ENCODE peak calls at places on chromosomes 16 and 17, in four cellular contexts. One of them, this sample, is unnamed.

GRCh38 chr17:81329279-81329926 is 34.3 kb upstream of the SLC38A10 start:
- DNase-seq in astrocyte of the spinal cord: peak; percentile 87
- DNase-seq in tibial nerve: peak; percentile 57
- DNase-seq in IMR-90: peak; percentile 92
- DNase-seq in this sample: peak; percentile 80

GRCh38 chr17:50146927-50147640 is 3.4 kb downstream of the PPP1R9B start:
- DNase-seq in astrocyte of the spinal cord: no peak
- DNase-seq in IMR-90: no peak
- DNase-seq in tibial nerve: no peak
- DNase-seq in this sample: no peak

GRCh38 chr17:75087558-75088453 is at the start of gene SLC16A5:
- DNase-seq in astrocyte of the spinal cord: peak; percentile 70
- DNase-seq in tibial nerve: peak; percentile 62
- DNase-seq in IMR-90: peak; percentile 55
- DNase-seq in this sample: peak; percentile 68

GRCh38 chr17:17778308-17779014 is 58.3 kb downstream of the SREBF1 start:
- DNase-seq in astrocyte of the spinal cord: peak; percentile 55
- DNase-seq in IMR-90: peak; percentile 81
- DNase-seq in tibial nerve: peak; percentile 39
- DNase-seq in this sample: peak; percentile 67

GRCh38 chr16:22369221-22369811 is 5.1 kb downstream of the CDR2 start:
- DNase-seq in IMR-90: peak; percentile 79
- DNase-seq in astrocyte of the spinal cord: peak; percentile 35
- DNase-seq in tibial nerve: no peak
- DNase-seq in this sample: no peak

GRCh38 chr17:46968224-46968834 is 10.7 kb downstream of the RPRML start:
- DNase-seq in IMR-90: peak; percentile 33
- DNase-seq in astrocyte of the spinal cord: no peak
- DNase-seq in tibial nerve: no peak
- DNase-seq in this sample: no peak

GRCh38 chr17:37570527-37571093 is 38.6 kb downstream of the SYNRG start:
- DNase-seq in tibial nerve: no peak
- DNase-seq in astrocyte of the spinal cord: peak; percentile 64
- DNase-seq in IMR-90: peak; percentile 69
- DNase-seq in this sample: peak; percentile 21

GRCh38 chr16:65373095-65373494 is 251.2 kb upstream of the CDH11 start:
- DNase-seq in tibial nerve: no peak
- DNase-seq in astrocyte of the spinal cord: no peak
- DNase-seq in IMR-90: no peak
- DNase-seq in this sample: no peak

GRCh38 chr16:9049241-9049640 is 42.2 kb upstream of the HAPSTR1 start:
- DNase-seq in IMR-90: peak; percentile 97
- DNase-seq in astrocyte of the spinal cord: peak; percentile 78
- DNase-seq in tibial nerve: no peak
- DNase-seq in this sample: no peak

GRCh38 chr17:61456688-61457225 is 4.5 kb downstream of the TBX4 start:
- DNase-seq in astrocyte of the spinal cord: no peak
- DNase-seq in IMR-90: no peak
- DNase-seq in tibial nerve: no peak
- DNase-seq in this sample: no peak

GRCh38 chr16:87806608-87807546 is 41.1 kb upstream of the KLHDC4 start:
- DNase-seq in IMR-90: peak; percentile 92
- DNase-seq in tibial nerve: no peak
- DNase-seq in astrocyte of the spinal cord: peak; percentile 87
- DNase-seq in this sample: peak; percentile 22

GRCh38 chr17:66165537-66166123 is 26.3 kb downstream of the CEP112 start:
- DNase-seq in tibial nerve: no peak
- DNase-seq in IMR-90: peak; percentile 75
- DNase-seq in astrocyte of the spinal cord: peak; percentile 67
- DNase-seq in this sample: peak; percentile 33

GRCh38 chr17:20995164-20995872 is 47.5 kb downstream of the USP22 start:
- DNase-seq in tibial nerve: no peak
- DNase-seq in astrocyte of the spinal cord: no peak
- DNase-seq in IMR-90: no peak
- DNase-seq in this sample: no peak

GRCh38 chr17:51118330-51119195 is 2.1 kb downstream of the SPAG9 start:
- DNase-seq in tibial nerve: peak; percentile 30
- DNase-seq in IMR-90: no peak
- DNase-seq in astrocyte of the spinal cord: no peak
- DNase-seq in this sample: no peak

GRCh38 chr17:9839433-9839832 is 13.7 kb downstream of the GLP2R start:
- DNase-seq in tibial nerve: no peak
- DNase-seq in astrocyte of the spinal cord: no peak
- DNase-seq in IMR-90: peak; percentile 26
- DNase-seq in this sample: no peak

GRCh38 chr16:17467923-17468540 is 2.7 kb downstream of the XYLT1 start:
- DNase-seq in astrocyte of the spinal cord: peak; percentile 77
- DNase-seq in tibial nerve: peak; percentile 47
- DNase-seq in IMR-90: peak; percentile 69
- DNase-seq in this sample: peak; percentile 36

GRCh38 chr17:38703742-38704644 is 1.1 kb upstream of the MLLT6 start:
- DNase-seq in IMR-90: no peak
- DNase-seq in tibial nerve: peak; percentile 57
- DNase-seq in astrocyte of the spinal cord: no peak
- DNase-seq in this sample: no peak

GRCh38 chr17:67068999-67069398 is 24.6 kb downstream of the CACNG1 start:
- DNase-seq in IMR-90: peak; percentile 7
- DNase-seq in tibial nerve: no peak
- DNase-seq in astrocyte of the spinal cord: no peak
- DNase-seq in this sample: no peak

GRCh38 chr17:17722906-17723353 is 41.7 kb downstream of the RAI1 start:
- DNase-seq in astrocyte of the spinal cord: no peak
- DNase-seq in IMR-90: no peak
- DNase-seq in tibial nerve: no peak
- DNase-seq in this sample: no peak

GRCh38 chr17:57524790-57525543 is 220.1 kb downstream of the CCDC182 start:
- DNase-seq in astrocyte of the spinal cord: no peak
- DNase-seq in tibial nerve: no peak
- DNase-seq in IMR-90: no peak
- DNase-seq in this sample: no peak

GRCh38 chr16:67109407-67110135 is at the start of gene PHAF1:
- DNase-seq in IMR-90: peak; percentile 83
- DNase-seq in tibial nerve: peak; percentile 86
- DNase-seq in astrocyte of the spinal cord: peak; percentile 90
- DNase-seq in this sample: peak; percentile 60

GRCh38 chr17:56169621-56170020 is 16.3 kb downstream of the ANKFN1 start:
- DNase-seq in IMR-90: no peak
- DNase-seq in tibial nerve: no peak
- DNase-seq in astrocyte of the spinal cord: no peak
- DNase-seq in this sample: no peak

GRCh38 chr17:48310748-48311213 is 119.2 kb downstream of the SKAP1 start:
- DNase-seq in tibial nerve: no peak
- DNase-seq in IMR-90: no peak
- DNase-seq in astrocyte of the spinal cord: no peak
- DNase-seq in this sample: no peak

GRCh38 chr17:47310186-47310733 is 13.5 kb upstream of the EFCAB13 start:
- DNase-seq in astrocyte of the spinal cord: no peak
- DNase-seq in tibial nerve: no peak
- DNase-seq in IMR-90: no peak
- DNase-seq in this sample: no peak

GRCh38 chr16:75281826-75282225 is 30.4 kb upstream of the BCAR1 start:
- DNase-seq in astrocyte of the spinal cord: no peak
- DNase-seq in tibial nerve: no peak
- DNase-seq in IMR-90: no peak
- DNase-seq in this sample: no peak

GRCh38 chr17:69485901-69486643 is 71.6 kb downstream of the MAP2K6 start:
- DNase-seq in astrocyte of the spinal cord: peak; percentile 52
- DNase-seq in IMR-90: peak; percentile 59
- DNase-seq in tibial nerve: no peak
- DNase-seq in this sample: no peak

GRCh38 chr17:39579318-39580081 is 28.2 kb downstream of the NEUROD2 start:
- DNase-seq in tibial nerve: no peak
- DNase-seq in astrocyte of the spinal cord: no peak
- DNase-seq in IMR-90: no peak
- DNase-seq in this sample: no peak

GRCh38 chr16:84739349-84740124 is 39.7 kb downstream of the USP10 start:
- DNase-seq in IMR-90: peak; percentile 97
- DNase-seq in tibial nerve: no peak
- DNase-seq in astrocyte of the spinal cord: peak; percentile 78
- DNase-seq in this sample: no peak

GRCh38 chr16:77657016-77657415 is 65.3 kb upstream of the NUDT7 start:
- DNase-seq in astrocyte of the spinal cord: peak; percentile 5
- DNase-seq in IMR-90: peak; percentile 13
- DNase-seq in tibial nerve: no peak
- DNase-seq in this sample: no peak

GRCh38 chr17:79811036-79811887 is 14.4 kb upstream of the CBX8 start:
- DNase-seq in astrocyte of the spinal cord: no peak
- DNase-seq in IMR-90: no peak
- DNase-seq in tibial nerve: no peak
- DNase-seq in this sample: no peak

GRCh38 chr17:74457146-74457819 is 9.2 kb upstream of the CD300A start:
- DNase-seq in tibial nerve: peak; percentile 77
- DNase-seq in astrocyte of the spinal cord: peak; percentile 42
- DNase-seq in IMR-90: peak; percentile 30
- DNase-seq in this sample: peak; percentile 19

GRCh38 chr16:8686031-8686621 is 11.7 kb downstream of the ABAT start:
- DNase-seq in astrocyte of the spinal cord: no peak
- DNase-seq in IMR-90: no peak
- DNase-seq in tibial nerve: no peak
- DNase-seq in this sample: no peak

GRCh38 chr17:17087424-17088103 is 45.3 kb downstream of the MPRIP start:
- DNase-seq in tibial nerve: peak; percentile 5
- DNase-seq in astrocyte of the spinal cord: no peak
- DNase-seq in IMR-90: no peak
- DNase-seq in this sample: no peak

GRCh38 chr16:52191533-52192134 is 355.3 kb downstream of the TOX3 start:
- DNase-seq in astrocyte of the spinal cord: peak; percentile 60
- DNase-seq in tibial nerve: peak; percentile 35
- DNase-seq in IMR-90: peak; percentile 58
- DNase-seq in this sample: peak; percentile 24

GRCh38 chr17:79792984-79793923 is 3.6 kb downstream of the CBX8 start:
- DNase-seq in astrocyte of the spinal cord: peak; percentile 55
- DNase-seq in IMR-90: peak; percentile 92
- DNase-seq in tibial nerve: no peak
- DNase-seq in this sample: peak; percentile 40

DNA sequence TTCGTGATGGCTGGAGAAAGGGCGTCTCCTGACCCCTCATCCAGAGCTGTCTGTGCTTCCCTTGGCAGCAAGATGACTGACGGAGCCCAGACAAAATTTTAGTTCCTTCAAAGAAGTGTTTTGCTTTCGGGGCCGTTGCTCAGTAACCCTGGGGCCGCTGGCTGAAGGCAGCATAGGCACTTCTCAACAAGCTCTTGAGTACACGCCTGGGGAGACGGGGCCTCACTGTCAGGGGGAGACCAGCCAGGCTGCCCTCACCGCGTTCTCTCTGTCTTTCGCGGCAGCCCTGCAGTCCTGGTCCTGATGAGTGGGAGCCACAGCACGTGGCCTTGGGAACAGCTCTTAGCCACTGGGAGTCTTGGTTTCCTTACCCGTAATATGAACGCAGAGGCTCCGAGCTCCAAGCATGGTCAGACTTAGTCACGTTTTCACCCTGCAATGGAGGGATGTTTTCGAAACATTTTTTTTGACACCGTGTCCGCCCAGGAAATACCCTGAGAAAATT is 86.0 kb downstream of the IRF8 start:
- DNase-seq in IMR-90: no peak
- DNase-seq in astrocyte of the spinal cord: no peak
- DNase-seq in tibial nerve: no peak
- DNase-seq in this sample: no peak
- H3K4me3 ChIP-seq in IMR-90: no peak overlapping the region
- H3K4me3 ChIP-seq in astrocyte of the spinal cord: no peak overlapping the region
- H3K4me3 ChIP-seq in tibial nerve: no peak overlapping the region
- H3K4me3 ChIP-seq in this sample: no peak overlapping the region

DNA sequence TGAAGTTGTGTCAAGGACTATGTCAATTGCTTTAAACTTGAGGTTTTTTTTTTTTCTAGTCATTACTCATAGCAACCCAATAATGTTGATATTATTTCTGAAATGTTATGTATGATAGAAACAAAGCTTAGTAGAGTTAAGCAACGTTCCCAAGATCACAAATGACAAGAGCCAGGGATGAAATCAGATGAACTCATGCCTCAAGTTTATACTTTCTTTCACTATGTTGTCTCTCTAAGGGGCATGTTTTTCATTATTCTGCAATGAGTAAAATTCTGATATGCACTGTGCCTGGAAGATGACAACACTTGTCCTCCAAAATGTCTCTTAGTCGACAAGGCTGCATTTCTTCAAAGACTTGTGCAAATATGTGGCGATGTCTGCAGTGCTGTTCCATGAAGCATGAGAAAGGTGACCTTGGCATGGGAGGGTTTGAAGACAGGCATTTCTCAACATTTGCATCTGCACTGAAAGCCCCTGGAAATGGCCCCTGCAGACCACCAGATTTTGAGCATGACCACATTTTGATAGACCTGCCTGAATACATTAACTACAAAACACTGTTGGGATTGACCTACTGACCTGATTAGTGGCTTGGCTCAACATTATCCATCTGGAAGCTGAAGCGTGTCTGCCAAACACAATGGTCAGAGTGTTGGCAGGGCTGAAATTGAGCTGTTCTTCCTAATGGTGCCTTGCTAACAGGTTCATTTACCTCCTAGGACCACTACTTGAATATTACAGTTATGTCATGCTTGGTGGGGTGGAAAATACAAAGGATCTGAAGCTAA is 1027.5 kb downstream of the CDH11 start:
- DNase-seq in tibial nerve: no peak
- DNase-seq in IMR-90: peak; percentile 29
- DNase-seq in astrocyte of the spinal cord: no peak
- DNase-seq in this sample: no peak
- TF ChIP-seq CTCF in tibial nerve: no peak
- TF ChIP-seq CTCF in IMR-90: no peak
- TF ChIP-seq CTCF in astrocyte of the spinal cord: no peak
- TF ChIP-seq CTCF in this sample: no peak

GRCh38 chr17:72977768-72978417 is 114.6 kb downstream of the SLC39A11 start:
- DNase-seq in astrocyte of the spinal cord: peak; percentile 59
- DNase-seq in IMR-90: peak; percentile 61
- DNase-seq in tibial nerve: no peak
- DNase-seq in this sample: no peak
- H3K4me3 ChIP-seq in astrocyte of the spinal cord: no peak overlapping the region
- H3K4me3 ChIP-seq in IMR-90: no peak overlapping the region
- H3K4me3 ChIP-seq in tibial nerve: no peak overlapping the region
- H3K4me3 ChIP-seq in this sample: no peak overlapping the region

DNA sequence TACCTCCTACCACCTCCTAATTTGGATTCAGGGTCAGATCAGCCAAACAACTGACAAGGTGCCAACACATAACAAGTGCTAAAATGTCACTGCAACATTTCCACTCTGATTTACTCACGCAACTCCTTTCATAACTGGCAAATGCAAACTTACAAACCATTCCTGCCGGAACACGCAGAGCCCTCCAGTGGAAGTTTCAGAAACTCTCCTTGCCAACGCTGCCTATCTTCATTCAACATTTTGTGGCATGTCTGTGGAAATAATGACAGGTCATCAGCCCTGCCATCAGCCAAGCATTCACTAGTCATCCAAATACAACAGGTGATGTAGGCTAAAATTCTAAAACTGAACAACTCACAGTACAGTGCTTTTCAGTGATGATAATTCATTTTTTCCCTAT is 37.7 kb upstream of the OR3A1 start:
- DNase-seq in IMR-90: no peak
- DNase-seq in astrocyte of the spinal cord: no peak
- DNase-seq in tibial nerve: no peak
- DNase-seq in this sample: no peak
- TF ChIP-seq CTCF in IMR-90: no peak
- TF ChIP-seq CTCF in astrocyte of the spinal cord: no peak
- TF ChIP-seq CTCF in tibial nerve: no peak
- TF ChIP-seq CTCF in this sample: no peak

GRCh38 chr16:47779201-47780016 is 318.3 kb downstream of the PHKB start:
- DNase-seq in astrocyte of the spinal cord: no peak
- DNase-seq in tibial nerve: no peak
- DNase-seq in IMR-90: peak; percentile 28
- DNase-seq in this sample: no peak
- H3K4me3 ChIP-seq in astrocyte of the spinal cord: no peak overlapping the region
- H3K4me3 ChIP-seq in tibial nerve: no peak overlapping the region
- H3K4me3 ChIP-seq in IMR-90: peak overlapping the region; percentile 28
- H3K4me3 ChIP-seq in this sample: no peak overlapping the region